ENCODE peak calls at places on chromosomes 5 and 9, in six cellular contexts. C, E, Z, B, S and F are unnamed samples.

GRCh38 chr9:89850153-89850552 is 245.3 kb downstream of the GADD45G start:
- DNase-seq in S (no peak), B (no peak), E (no peak), Z (no peak), C (no peak), F (no peak)

GRCh38 chr9:127974769-127975261 is 6.0 kb downstream of the EEIG1 start:
- DNase-seq in C (no peak), S (no peak), B (peak), E (no peak), Z (peak), F (no peak)

GRCh38 chr5:104053057-104053666 is 490.6 kb upstream of the NUDT12 start:
- DNase-seq in Z (no peak), C (no peak), B (no peak), S (no peak), E (no peak), F (no peak)

GRCh38 chr9:127926961-127927456 is 3.6 kb downstream of the PIP5KL1 start:
- DNase-seq in B (no peak), S (no peak), C (no peak), E (no peak), Z (no peak), F (no peak)

GRCh38 chr5:88878976-88879375 is 4.0 kb downstream of the MEF2C start:
- DNase-seq in E (no peak), C (peak), S (no peak), Z (no peak), B (no peak), F (no peak)

GRCh38 chr9:129910628-129911567 is 75.6 kb downstream of the USP20 start:
- DNase-seq in C (peak), B (no peak), S (no peak), Z (peak), E (no peak), F (no peak)

GRCh38 chr5:34552129-34552528 is 104.0 kb upstream of the RAI14 start:
- DNase-seq in S (no peak), C (peak), E (no peak), Z (no peak), B (no peak), F (no peak)

GRCh38 chr5:180853522-180853921 is 7.6 kb downstream of the ZFP62 start:
- DNase-seq in S (no peak), B (no peak), Z (no peak), E (no peak), C (no peak), F (no peak)

GRCh38 chr9:81609782-81610738 is 79.3 kb downstream of the TLE1 start:
- DNase-seq in S (no peak), B (no peak), C (peak), E (peak), Z (no peak), F (no peak)

GRCh38 chr5:125134216-125135081 is 388.0 kb upstream of the ZNF608 start:
- DNase-seq in E (no peak), S (no peak), B (no peak), C (peak), Z (no peak), F (no peak)

DNA sequence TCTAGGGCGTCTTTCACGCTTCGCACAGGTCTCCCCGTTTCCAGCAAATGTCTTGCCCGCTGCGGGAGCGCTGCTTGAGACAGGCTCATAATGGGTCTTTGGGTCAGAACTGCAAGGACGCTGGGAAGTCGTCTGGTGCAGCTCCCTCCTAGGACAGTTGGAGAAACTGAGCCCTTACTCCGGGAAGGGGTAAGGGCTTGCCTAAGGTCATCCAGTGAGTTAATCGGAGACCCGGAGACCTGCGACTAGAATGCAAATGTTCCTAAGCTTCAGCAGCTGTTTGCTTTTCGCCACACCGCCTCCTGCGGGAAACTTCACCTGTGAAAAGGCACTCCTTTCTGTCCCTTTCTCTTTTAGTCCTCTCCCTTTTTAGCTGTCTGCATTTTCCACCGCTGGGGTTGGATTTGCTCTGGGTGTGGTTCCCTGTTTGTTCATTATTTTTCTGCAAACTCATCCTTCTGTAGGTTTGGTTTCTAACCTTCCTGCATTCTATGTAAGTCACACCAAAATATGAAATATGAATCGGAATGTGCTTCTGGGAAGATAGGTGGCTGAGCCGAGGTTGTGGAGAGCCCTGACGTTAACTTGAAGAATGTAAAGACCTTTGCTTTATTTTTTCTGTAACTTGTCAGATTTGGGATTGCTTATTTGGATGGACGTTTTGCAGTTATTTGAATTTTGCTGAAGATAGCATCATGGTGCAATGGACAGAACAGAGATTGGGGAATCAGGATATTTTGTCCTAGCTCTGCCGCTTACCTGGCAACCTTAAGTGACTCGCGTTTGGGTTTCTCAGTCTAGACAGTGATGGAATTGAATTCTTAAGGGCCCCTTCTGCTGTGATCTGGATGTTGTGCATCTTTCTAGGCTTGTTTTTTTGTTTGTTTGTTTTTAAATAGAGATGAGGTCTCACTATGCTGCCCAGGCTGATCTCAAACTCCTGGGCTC is 909 bp downstream of the SLC36A1 start:
- DNase-seq in S (no peak), B (peak), C (no peak), E (peak), Z (no peak), F (no peak)
- TF ChIP-seq CTCF in S (no peak), B (no peak), C (no peak), E (peak), Z (no peak), F (no peak)

DNA sequence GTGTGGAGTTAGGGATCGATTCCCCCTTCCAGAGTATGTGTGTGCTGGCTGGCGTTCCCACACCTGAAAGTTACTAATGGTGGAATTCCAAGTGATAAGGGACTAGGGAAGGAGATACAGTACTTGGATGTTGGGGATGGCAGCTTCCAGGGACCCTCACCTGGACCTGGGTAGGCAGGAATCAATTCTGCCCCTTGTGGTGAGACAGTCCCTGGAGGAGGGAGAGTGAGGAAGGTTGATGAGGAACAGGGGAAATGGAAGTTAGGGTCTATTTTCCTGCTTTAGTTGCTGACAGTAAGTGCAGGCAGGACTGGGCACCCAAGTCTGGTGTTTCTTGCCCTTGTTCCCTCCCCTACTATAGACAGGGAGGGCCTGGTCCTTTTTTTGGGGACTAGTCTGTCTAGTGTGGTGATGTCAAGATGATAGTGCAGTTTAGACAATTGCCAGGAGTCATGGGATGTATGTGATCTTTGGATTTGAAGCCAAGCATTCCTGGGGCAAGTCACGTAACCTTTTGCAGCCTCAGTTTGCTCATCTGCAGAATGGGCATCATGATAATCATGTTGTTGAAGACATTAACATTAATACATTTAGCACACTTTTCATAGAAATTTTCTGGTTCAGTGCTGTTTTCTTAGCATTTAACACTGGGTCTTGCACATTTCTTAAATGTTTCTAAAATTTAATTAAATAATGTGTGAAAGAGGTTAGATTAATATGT is 51.7 kb downstream of the DAB2IP start:
- DNase-seq in C (no peak), Z (no peak), B (no peak), S (no peak), E (no peak), F (no peak)
- TF ChIP-seq CTCF in C (no peak), Z (no peak), B (no peak), S (no peak), E (peak), F (no peak)

DNA sequence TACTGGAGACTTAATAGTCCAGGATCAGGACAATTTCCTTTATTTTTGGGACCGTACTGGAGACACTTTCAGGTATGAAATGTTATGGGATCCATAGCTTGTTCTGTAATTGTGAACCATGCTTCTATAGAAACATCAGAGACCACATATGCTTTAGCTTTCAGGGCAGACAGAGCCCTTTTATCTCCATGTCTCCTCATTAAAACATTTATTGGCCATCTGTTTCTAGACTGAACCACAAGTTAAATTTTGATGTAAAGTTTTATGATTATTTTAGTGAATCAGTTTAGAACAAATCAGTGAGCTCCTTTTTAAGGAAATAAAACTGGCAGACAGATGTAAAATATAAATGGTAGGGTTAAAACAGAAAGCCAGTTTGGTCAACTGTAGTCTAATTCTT is 62.0 kb downstream of the SLC27A6 start:
- DNase-seq in B (no peak), S (no peak), Z (no peak), E (no peak), C (no peak), F (no peak)
- TF ChIP-seq CTCF in B (no peak), S (no peak), Z (no peak), E (no peak), C (no peak), F (no peak)

GRCh38 chr9:77161966-77162365 is 15.4 kb upstream of the VPS13A start:
- DNase-seq in S (no peak), E (no peak), Z (no peak), C (no peak), B (no peak), F (no peak)

GRCh38 chr9:77161191-77161590 is 16.1 kb upstream of the VPS13A start:
- DNase-seq in Z (no peak), B (no peak), E (no peak), S (no peak), C (no peak), F (no peak)

GRCh38 chr9:77158772-77159513 is 18.4 kb upstream of the VPS13A start:
- DNase-seq in S (no peak), E (no peak), C (peak), B (no peak), Z (no peak), F (no peak)

GRCh38 chr9:77163889-77164288 is 13.4 kb upstream of the VPS13A start:
- DNase-seq in Z (no peak), B (no peak), C (peak), S (no peak), E (no peak), F (no peak)

DNA sequence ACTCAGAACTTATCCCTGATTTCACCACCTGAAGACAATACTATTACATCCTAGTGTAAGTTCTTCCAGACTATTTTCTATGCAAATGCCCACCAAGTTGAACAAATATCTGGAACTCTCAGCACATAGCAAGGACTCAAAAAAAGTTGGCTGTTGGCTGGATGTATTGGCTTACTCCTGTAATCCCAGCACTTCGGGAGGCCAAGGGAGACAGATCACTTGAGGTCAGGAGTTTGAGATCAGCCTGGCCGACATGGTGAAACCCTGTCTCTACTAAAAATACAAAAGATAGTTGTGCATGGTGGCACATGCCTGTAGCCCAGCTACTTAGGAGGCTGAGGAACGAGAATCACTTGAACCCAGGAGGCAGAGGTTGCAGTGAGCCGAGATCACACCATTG is 15.0 kb upstream of the VPS13A start:
- DNase-seq in Z (no peak), C (no peak), B (no peak), E (peak), S (no peak), F (no peak)
- TF ChIP-seq CTCF in Z (no peak), C (no peak), B (no peak), E (no peak), S (no peak), F (no peak)

DNA sequence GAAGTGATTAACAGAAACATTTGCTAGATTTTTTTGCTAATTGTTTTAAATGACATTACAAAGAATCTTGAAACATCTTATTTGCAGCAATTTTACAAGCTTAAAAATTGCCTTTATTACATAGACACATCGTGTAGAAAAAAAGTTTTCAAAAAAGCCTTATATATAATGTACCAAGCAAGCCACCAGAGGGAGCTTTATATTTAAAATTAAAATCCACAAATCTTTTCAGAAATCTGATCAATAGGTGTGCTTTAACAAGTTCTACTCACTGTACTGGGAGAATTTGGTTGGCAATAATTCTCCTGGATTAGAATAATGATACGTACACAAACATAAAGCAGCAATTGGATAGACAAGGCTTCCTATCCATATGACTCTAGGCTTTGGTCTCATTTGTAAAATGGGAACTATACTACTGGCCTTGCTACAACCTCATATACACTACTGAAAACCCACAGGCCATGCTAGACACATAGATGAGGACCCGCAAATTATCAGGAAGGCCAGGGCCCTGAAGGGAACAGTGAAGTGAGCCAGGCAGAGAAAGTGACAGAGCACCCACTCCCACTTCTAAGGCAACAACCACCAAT is 4.8 kb downstream of the PSMB7 start:
- DNase-seq in S (no peak), E (no peak), B (no peak), C (no peak), Z (no peak), F (no peak)
- TF ChIP-seq CTCF in S (peak), E (no peak), B (peak), C (peak), Z (no peak), F (peak)

GRCh38 chr9:76949865-76950264 is 44.0 kb upstream of the PRUNE2 start:
- DNase-seq in B (no peak), S (no peak), E (no peak), Z (no peak), C (no peak), F (no peak)
- TF ChIP-seq CTCF in B (no peak), S (no peak), E (no peak), Z (no peak), C (no peak), F (no peak)

DNA sequence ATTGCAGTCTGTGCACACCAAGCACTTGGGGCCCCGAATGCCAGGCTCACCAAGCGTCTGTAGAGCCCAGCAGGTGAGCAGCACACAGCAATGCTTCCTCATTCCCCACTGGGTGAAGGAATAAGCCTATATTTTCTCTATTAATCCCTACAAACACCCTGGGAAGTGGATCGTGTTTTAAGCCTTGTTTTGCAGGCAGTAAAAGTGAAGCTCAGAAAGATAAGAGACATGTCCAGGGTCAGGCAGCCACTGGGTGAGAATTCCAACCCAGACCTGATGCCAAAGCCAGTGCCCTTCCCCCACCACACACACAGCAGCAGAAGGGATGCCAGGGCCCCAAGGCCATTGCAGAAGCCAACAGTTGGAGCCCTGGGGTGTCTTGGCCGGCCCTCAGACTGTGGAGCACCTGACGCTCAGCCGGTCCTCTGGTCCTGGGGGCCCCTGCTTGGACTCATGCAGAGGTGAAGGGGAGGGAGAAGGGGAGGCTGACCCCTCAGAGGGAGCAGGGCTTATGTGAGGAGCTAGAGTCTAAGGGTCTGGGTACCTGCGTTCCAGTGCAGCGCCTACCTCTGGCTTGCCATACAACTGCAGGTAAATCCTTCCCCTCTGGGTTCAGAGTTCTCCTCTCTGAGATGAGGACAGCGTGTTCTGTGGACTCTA is 26.3 kb upstream of the SYNPO start:
- DNase-seq in B (no peak), Z (no peak), C (no peak), E (no peak), S (peak), F (no peak)
- TF ChIP-seq CTCF in B (no peak), Z (no peak), C (no peak), E (peak), S (no peak), F (peak)